ENCODE peak calls at places on chromosomes 6 and 20, in four cellular contexts. P, W, Q and Z are unnamed samples.

GRCh38 chr6:106069478-106069877 is 16.7 kb upstream of the PRDM1 start:
- DNase-seq in W (no peak), Q (no peak), P (no peak), Z (no peak)

GRCh38 chr20:9100721-9101120 is 31.8 kb downstream of the PLCB4 start:
- DNase-seq in W (no peak), Q (no peak), P (no peak), Z (no peak)

GRCh38 chr6:13427346-13427745 is 60.1 kb downstream of the GFOD1 start:
- DNase-seq in P (no peak), W (no peak), Q (no peak), Z (no peak)

GRCh38 chr20:60961551-60961950 is 290.5 kb upstream of the CDH4 start:
- DNase-seq in W (no peak), Q (no peak), P (no peak), Z (no peak)

GRCh38 chr20:58433029-58433657 is 44.1 kb downstream of the VAPB start:
- DNase-seq in P (no peak), W (no peak), Q (no peak), Z (no peak)

GRCh38 chr6:100968934-100969333 is 87.8 kb upstream of the ASCC3 start:
- DNase-seq in Q (no peak), W (no peak), P (no peak), Z (no peak)

GRCh38 chr6:167559675-167560479 is 235.0 kb downstream of the TTLL2 start:
- DNase-seq in Q (no peak), W (peak; percentile 88), P (no peak), Z (no peak)

GRCh38 chr6:1070085-1070521 is 241.8 kb upstream of the FOXQ1 start:
- DNase-seq in W (no peak), Q (no peak), P (no peak), Z (no peak)

GRCh38 chr6:68447112-68447511 is 188.0 kb upstream of the ADGRB3 start:
- DNase-seq in P (no peak), Q (no peak), W (no peak), Z (no peak)

GRCh38 chr20:10034717-10035571 is at the start of gene ANKEF1:
- DNase-seq in Q (peak; percentile 61), W (peak; percentile 94), P (peak; percentile 87), Z (peak; percentile 89)

GRCh38 chr6:52872031-52872430 is 31.4 kb upstream of the GSTA5 start:
- DNase-seq in W (no peak), Q (no peak), P (no peak), Z (no peak)

GRCh38 chr20:40650707-40651106 is 38.3 kb downstream of the MAFB start:
- DNase-seq in P (no peak), Q (no peak), W (no peak), Z (no peak)

GRCh38 chr6:79947191-79948173 is at the start of gene ELOVL4:
- DNase-seq in W (peak; percentile 61), P (peak; percentile 81), Q (peak; percentile 50), Z (peak; percentile 91)

GRCh38 chr6:150607044-150607650 is 7.5 kb downstream of the PLEKHG1 start:
- DNase-seq in P (no peak), W (no peak), Q (no peak), Z (no peak)

GRCh38 chr20:63697357-63697867 is 960 bp downstream of the TNFRSF6B start:
- DNase-seq in P (peak; percentile 42), Q (no peak), W (no peak), Z (peak; percentile 70)

GRCh38 chr6:136927313-136927712 is 5.2 kb downstream of the SLC35D3 start:
- DNase-seq in P (no peak), Q (no peak), W (no peak), Z (no peak)

GRCh38 chr6:34521463-34522288 is 34.5 kb downstream of the SPDEF start:
- DNase-seq in W (no peak), Q (no peak), P (peak; percentile 18), Z (peak; percentile 62)
- H3K4me1 ChIP-seq in W (no peaks in the 10 kb centered on the region), Q (peaks cover 7% of the 10 kb centered on the region), P (no peaks in the 10 kb centered on the region), Z (no peaks in the 10 kb centered on the region)

DNA sequence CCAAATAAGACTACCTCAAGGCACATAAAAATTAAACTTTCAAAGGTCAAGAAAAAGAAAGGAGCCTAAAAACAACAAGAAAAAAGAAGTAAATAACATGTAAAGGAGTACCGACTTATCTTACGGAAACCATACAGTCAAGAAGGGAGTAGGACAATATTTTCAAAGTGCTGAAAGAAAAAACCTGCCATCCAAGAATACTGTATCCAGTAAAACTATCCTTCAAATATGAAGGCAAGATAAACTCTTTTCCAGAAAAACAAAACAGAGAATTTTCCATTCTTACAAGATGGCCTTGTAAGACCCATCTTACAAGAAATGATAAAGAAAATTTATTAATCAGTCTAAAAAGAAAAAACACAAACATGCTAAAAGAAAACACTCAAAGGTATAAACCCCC is 302.2 kb downstream of the LMBRD1 start:
- DNase-seq in P (no peak), W (no peak), Q (no peak), Z (no peak)
- H3K27ac ChIP-seq in P (no peak overlapping the region), W (no peak overlapping the region), Q (no peak overlapping the region), Z (no peak overlapping the region)

GRCh38 chr6:158813032-158813431 is 6.1 kb downstream of the EZR start:
- DNase-seq in Q (no peak), P (no peak), W (no peak), Z (no peak)
- H3K4me3 ChIP-seq in Q (no peak overlapping the region), P (no peak overlapping the region), W (no peak overlapping the region), Z (no peak overlapping the region)

DNA sequence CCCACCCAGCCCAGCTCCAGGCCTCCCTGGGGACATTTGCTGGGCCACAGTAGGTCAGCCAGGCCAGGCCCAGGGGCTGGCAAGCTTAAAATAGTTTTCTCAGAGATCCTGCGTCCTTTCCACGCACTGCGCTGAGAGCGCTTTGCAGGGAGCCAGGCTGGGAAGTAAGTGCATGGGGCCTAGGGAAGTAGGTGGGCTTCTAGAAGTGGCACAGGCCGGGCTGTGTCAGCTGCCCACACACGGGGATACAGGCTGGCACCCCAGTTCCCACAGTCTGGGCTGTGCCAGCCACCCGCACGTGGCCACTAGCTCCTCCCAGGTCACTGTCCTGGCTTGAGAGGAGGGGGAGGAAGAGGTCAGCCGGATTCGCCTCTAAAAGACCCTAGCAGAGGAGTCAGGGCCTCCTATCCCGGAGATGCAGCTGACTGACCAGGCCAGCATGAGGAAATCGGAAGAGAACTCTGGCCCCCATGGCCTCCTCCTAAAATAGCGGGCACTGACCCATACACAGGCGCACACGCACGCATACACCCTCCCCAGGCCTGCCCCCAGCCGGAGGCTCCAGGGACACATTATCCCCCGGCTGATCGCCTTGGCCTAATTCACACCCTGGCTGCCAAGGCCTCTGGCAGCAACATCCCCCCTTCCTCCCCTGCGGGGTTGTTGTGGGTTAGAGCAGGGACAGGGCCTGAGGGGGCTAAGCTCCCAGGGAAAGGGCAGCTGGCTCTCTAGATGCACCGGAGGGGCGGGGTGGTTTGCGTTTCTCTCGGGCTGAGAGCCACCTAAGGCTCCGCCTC is 5.4 kb downstream of the SLCO4A1 start:
- DNase-seq in W (peak; percentile 60), P (peak; percentile 93), Q (no peak), Z (no peak)
- H3K4me1 ChIP-seq in W (peaks cover 45% of the 10 kb centered on the region), P (peaks cover 22% of the 10 kb centered on the region), Q (peaks cover 54% of the 10 kb centered on the region), Z (no peaks in the 10 kb centered on the region)

DNA sequence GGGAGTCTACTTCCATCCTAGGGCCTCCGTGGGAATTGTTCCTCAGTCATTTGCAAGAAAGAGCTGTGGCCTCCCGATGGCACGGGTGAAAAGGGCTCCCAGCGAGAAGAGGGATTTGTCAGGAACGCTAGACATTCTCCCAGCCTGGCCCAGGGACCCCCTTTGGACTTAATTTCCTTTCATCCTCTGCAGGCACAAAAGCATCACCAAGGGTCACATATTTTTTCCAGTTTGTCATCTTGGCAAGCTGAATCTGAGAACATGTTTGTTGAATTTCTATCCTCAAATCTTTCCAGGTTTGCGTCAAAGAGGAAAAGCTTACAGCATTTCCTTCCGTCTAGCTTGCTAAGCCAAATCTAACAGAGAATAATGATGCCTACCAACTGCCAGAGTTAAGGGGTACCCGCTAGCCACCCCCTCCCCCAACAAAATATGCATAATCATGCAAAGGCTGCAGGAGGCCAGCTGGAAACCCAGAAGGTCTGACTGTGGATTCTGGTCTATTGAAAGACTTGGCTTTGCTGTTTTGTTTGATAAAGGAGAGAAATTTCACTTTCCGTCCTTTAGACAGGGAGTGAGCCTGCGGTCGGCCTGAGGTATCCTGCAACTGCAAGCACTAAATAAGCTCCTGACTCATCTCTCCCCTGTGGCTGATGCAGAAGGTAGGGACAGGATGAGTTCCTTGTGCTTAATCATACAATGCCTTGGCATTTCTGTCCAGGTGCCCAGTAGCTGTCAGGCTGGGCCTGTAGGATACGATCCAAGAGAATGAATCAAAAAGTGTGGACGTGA is 23.1 kb downstream of the PSMG4 start:
- DNase-seq in W (peak; percentile 31), Q (no peak), P (peak; percentile 37), Z (peak; percentile 72)
- H3K27ac ChIP-seq in W (no peak overlapping the region), Q (peak overlapping the region; percentile 13), P (no peak overlapping the region), Z (peak overlapping the region; percentile 29)

DNA sequence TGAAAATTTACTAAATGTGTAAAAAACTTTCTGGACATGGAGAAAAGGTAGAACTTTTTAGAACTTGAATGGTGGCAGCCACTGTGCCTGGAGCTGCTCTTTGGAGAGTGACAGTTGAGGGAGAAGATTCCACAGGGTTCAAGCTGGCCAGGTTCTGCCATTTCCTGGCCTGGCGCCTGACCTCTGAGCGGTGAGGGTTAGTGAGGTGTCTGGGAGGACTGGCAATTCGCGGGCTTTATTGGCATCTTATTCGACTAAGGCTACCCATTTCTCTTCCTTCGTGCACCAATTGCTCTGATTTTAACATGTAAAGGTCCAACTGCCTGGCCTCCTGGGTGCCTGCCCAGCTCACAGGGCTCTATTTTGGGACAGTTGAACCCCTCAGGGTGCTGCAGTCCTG is 2.4 kb downstream of the SNAI1 start:
- DNase-seq in P (no peak), Q (no peak), W (no peak), Z (no peak)
- H3K4me3 ChIP-seq in P (no peak overlapping the region), Q (no peak overlapping the region), W (no peak overlapping the region), Z (no peak overlapping the region)